ENCODE peak calls at places on chromosomes 7 and 10, in six cellular contexts. A is CD4-positive, alpha-beta T cell; Z is AG04450; G is cardiac muscle cell; F is choroid plexus epithelial cell; I is A549. O is an unnamed sample.
A peak's percentile ranks its signal among the peaks of the same experiment; 100 is the strongest.

GRCh38 chr7:117873056-117873932 is at the start of gene CTTNBP2:
- DNase-seq in I (peak; percentile 21), G (peak; percentile 55), A (no peak), Z (no peak), F (peak; percentile 64), O (peak; percentile 48)

GRCh38 chr7:141654551-141654950 is 47.4 kb downstream of the DENND11 start:
- DNase-seq in F (peak; percentile 86), G (peak; percentile 80), I (peak; percentile 67), Z (peak; percentile 33), A (peak; percentile 54), O (peak; percentile 75)

GRCh38 chr10:7407368-7408002 is 3.3 kb downstream of the SFMBT2 start:
- DNase-seq in F (no peak), Z (no peak), A (no peak), G (peak; percentile 34), I (no peak), O (no peak)

GRCh38 chr7:82700739-82701138 is 257.2 kb upstream of the CACNA2D1 start:
- DNase-seq in G (no peak), Z (no peak), A (no peak), F (no peak), I (no peak), O (no peak)

GRCh38 chr7:329691-330281 is 39.8 kb downstream of the FOXL3 start:
- DNase-seq in G (no peak), F (no peak), I (no peak), A (no peak), Z (no peak), O (no peak)

GRCh38 chr7:17274551-17275245 is 23.8 kb upstream of the AHR start:
- DNase-seq in G (peak; percentile 78), F (peak; percentile 77), Z (no peak), I (no peak), A (no peak), O (peak; percentile 17)

GRCh38 chr10:110488124-110488681 is 9.5 kb upstream of the DUSP5 start:
- DNase-seq in I (no peak), Z (no peak), A (no peak), G (peak; percentile 53), F (peak; percentile 56), O (no peak)

GRCh38 chr7:20408467-20408826 is 77.7 kb downstream of the ITGB8 start:
- DNase-seq in G (peak; percentile 85), A (no peak), Z (no peak), F (peak; percentile 41), I (no peak), O (peak; percentile 80)

GRCh38 chr7:43078794-43079193 is 33.7 kb upstream of the HECW1 start:
- DNase-seq in Z (no peak), G (no peak), A (no peak), I (no peak), F (no peak), O (no peak)

GRCh38 chr7:115267503-115267902 is 345.6 kb downstream of the MDFIC start:
- DNase-seq in F (no peak), A (no peak), I (no peak), G (no peak), Z (no peak), O (no peak)

GRCh38 chr7:22694597-22695207 is 32.3 kb upstream of the IL6 start:
- DNase-seq in G (no peak), A (no peak), Z (no peak), I (no peak), F (no peak), O (no peak)

GRCh38 chr10:132516771-132517725 is 20.5 kb upstream of the INPP5A start:
- DNase-seq in Z (peak; percentile 91), G (peak; percentile 99), A (no peak), F (peak; percentile 94), I (peak; percentile 94), O (peak; percentile 83)

GRCh38 chr10:113475381-113475807 is 77.5 kb upstream of the HABP2 start:
- DNase-seq in Z (no peak), G (peak; percentile 21), I (no peak), A (no peak), F (peak; percentile 5), O (no peak)

GRCh38 chr10:67076175-67076574 is 150.3 kb downstream of the LRRTM3 start:
- DNase-seq in G (no peak), F (no peak), A (no peak), I (no peak), Z (no peak), O (no peak)

GRCh38 chr7:117572826-117573620 is 93.2 kb downstream of the CFTR start:
- DNase-seq in I (no peak), G (no peak), F (no peak), Z (no peak), A (no peak), O (no peak)

GRCh38 chr7:112453505-112454171 is 3.4 kb downstream of the IFRD1 start:
- DNase-seq in G (peak; percentile 65), F (peak; percentile 69), A (no peak), I (no peak), Z (no peak), O (peak; percentile 49)

GRCh38 chr7:23106491-23106800 is 861 bp downstream of the KLHL7 start:
- DNase-seq in I (no peak), G (no peak), F (no peak), A (no peak), Z (no peak), O (no peak)

GRCh38 chr10:25083546-25084111 is 67.2 kb downstream of the THNSL1 start:
- DNase-seq in F (no peak), I (no peak), Z (no peak), A (no peak), G (no peak), O (no peak)

GRCh38 chr10:112230325-112230988 is 46.9 kb upstream of the GPAM start:
- DNase-seq in A (no peak), Z (no peak), G (no peak), F (peak; percentile 44), I (no peak), O (no peak)

GRCh38 chr7:44466300-44467216 is 23.9 kb downstream of the NUDCD3 start:
- DNase-seq in I (no peak), Z (no peak), A (no peak), F (peak; percentile 79), G (peak; percentile 25), O (no peak)

GRCh38 chr10:47457528-47457820 is 26.4 kb downstream of the ANXA8 start:
- DNase-seq in G (no peak), I (no peak), F (peak; percentile 11), Z (no peak), A (no peak), O (no peak)

GRCh38 chr10:126839094-126839761 is 66.0 kb upstream of the DOCK1 start:
- DNase-seq in G (no peak), I (no peak), A (no peak), Z (no peak), F (no peak), O (no peak)

DNA sequence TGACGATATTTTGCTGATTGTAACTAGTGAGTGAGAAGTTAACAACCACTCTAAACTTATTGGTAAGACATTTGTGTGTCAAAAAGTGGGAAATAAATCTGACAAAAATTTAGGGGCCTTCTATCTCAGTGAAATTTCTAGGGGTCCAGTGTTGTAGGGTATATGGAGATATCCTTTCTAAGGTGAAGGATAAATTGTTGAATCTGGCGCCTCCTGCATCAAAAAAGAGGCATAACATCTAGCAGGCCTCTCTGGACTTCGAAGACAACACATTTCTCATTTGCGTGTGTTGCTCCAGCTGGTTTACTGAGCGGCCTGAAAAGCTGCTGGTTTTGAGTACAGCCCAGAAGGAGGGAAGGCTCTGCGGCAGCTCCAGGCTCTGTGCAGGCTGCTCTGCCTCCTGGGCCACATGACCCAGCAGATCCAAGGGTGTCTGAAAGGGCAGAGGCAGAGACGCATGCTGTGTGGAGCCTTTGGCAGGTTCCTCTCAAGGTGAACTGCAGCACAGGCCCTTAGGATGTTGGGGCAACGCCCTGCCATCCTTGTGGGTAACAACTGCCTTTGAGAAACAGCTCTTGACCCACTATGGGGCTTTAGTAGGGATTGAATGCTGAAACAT is 72.4 kb downstream of the LMBR1 start:
- DNase-seq in A (no peak), F (peak; percentile 8), G (no peak), I (no peak), Z (no peak), O (no peak)
- TF ChIP-seq CTCF in A (no peak), F (peak; percentile 38), G (peak; percentile 13), I (no peak), Z (peak; percentile 33), O (peak; percentile 15)

GRCh38 chr7:26348987-26349809 is 57.5 kb downstream of the SNX10 start:
- DNase-seq in I (no peak), F (no peak), G (no peak), A (no peak), Z (no peak), O (no peak)
- TF ChIP-seq CTCF in I (no peak), F (no peak), G (no peak), A (no peak), Z (no peak), O (no peak)

DNA sequence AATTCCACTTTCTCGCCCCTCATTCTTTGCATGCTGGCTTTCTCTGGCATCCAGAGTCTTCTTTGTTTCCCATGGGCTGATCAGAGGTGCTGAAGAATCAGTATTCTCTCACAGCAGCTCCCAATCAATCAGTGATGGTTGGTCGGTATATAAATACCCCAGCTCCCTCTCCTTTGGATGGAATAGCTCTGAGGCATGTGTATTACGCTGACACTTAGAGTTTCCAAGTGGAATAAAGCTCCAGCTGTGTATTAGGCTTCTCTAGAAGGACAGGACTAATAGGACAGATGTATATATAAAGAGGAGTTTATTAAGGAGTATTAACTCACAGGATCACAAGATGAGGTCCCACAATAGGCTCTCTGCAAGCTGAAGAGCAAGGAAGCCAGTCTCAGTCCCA is 218.3 kb upstream of the GRB10 start:
- DNase-seq in Z (no peak), G (no peak), F (no peak), A (no peak), I (no peak), O (no peak)
- TF ChIP-seq CTCF in Z (peak; percentile 8), G (no peak), F (no peak), A (no peak), I (no peak), O (no peak)

GRCh38 chr7:129499915-129500463 is 2.3 kb upstream of the SMKR1 start:
- DNase-seq in I (no peak), F (no peak), A (no peak), G (no peak), Z (no peak), O (no peak)

GRCh38 chr7:129501760-129502707 is at the start of gene SMKR1:
- DNase-seq in A (peak; percentile 88), Z (peak; percentile 4), G (peak; percentile 75), I (peak; percentile 92), F (peak; percentile 47), O (peak; percentile 63)

GRCh38 chr7:129498021-129498420 is 4.3 kb upstream of the SMKR1 start:
- DNase-seq in Z (no peak), G (no peak), A (no peak), I (no peak), F (no peak), O (no peak)

GRCh38 chr7:129503725-129504124 is 1.4 kb downstream of the SMKR1 start:
- DNase-seq in Z (no peak), G (no peak), A (no peak), F (no peak), I (no peak), O (no peak)

GRCh38 chr7:129502708-129503685 is 666 bp downstream of the SMKR1 start:
- DNase-seq in F (no peak), A (no peak), I (peak; percentile 57), G (no peak), Z (no peak), O (no peak)
- TF ChIP-seq CTCF in F (no peak), A (no peak), I (no peak), G (peak; percentile 14), Z (no peak), O (no peak)

DNA sequence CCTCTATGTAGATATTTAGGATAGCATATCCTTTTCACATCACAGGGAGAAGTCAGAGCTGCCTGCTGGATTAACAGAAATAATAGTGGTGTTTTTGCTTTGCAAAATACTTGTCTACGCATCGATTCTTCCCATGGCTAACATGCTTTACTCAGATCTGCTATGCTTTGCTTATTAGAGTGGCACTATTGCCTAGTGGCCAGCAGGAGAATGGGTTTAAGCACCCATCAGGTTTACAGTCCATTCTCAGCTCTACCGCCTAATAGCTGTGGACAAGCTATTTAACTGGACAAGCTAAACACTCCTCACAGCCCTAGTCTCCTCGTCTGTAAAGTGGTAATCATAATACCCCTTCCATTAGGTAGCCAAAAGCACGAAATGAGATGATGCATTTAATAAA is 218.2 kb upstream of the CCDC6 start:
- DNase-seq in I (no peak), G (no peak), A (no peak), F (no peak), Z (no peak), O (no peak)
- TF ChIP-seq CTCF in I (no peak), G (no peak), A (no peak), F (no peak), Z (no peak), O (no peak)

O was measured in MCF 10A.